ENCODE peak calls at places on chromosome 11, in nine cellular contexts. E is A549, V is cardiac muscle cell, A is left ventricle myocardium inferior, F is AG09309, H is colonic mucosa, R is pancreas, T is HAP-1, W is HFF-Myc. P is an unnamed sample.

GRCh38 chr11:115439385-115439784 is 64.8 kb downstream of the CADM1 start:
- DNase-seq in E (no peak), V (no peak), A (no peak), F (no peak), H (no peak), R (no peak), T (no peak), W (no peak), P (no peak)

GRCh38 chr11:61082161-61082870 is 20.0 kb upstream of the CD5 start:
- DNase-seq in E (no peak), V (no peak), A (no peak), F (no peak), H (no peak), R (no peak), T (no peak), W (no peak), P (no peak)

GRCh38 chr11:37942081-37942480 is 1344.0 kb upstream of the RAG2 start:
- DNase-seq in E (no peak), V (no peak), A (no peak), F (no peak), H (no peak), R (no peak), T (no peak), W (no peak), P (no peak)

GRCh38 chr11:64352099-64353005 is 6.6 kb upstream of the RPS6KA4 start:
- DNase-seq in E (no peak), V (no peak), A (no peak), F (no peak), H (no peak), R (no peak), T (no peak), W (no peak), P (no peak)

GRCh38 chr11:86064236-86064803 is 4.6 kb downstream of the PICALM start:
- DNase-seq in E (no peak), V (no peak), A (no peak), F (no peak), H (no peak), R (no peak), T (no peak), W (no peak), P (no peak)

GRCh38 chr11:92580931-92581330 is 356.3 kb downstream of the FAT3 start:
- DNase-seq in E (no peak), V (no peak), A (no peak), F (no peak), H (no peak), R (no peak), T (no peak), W (no peak), P (no peak)

GRCh38 chr11:134561348-134561720 is 149.3 kb upstream of the B3GAT1 start:
- DNase-seq in E (no peak), V (no peak), A (no peak), F (no peak), H (no peak), R (no peak), T (no peak), W (no peak), P (no peak)

GRCh38 chr11:124592627-124593026 is 18.6 kb upstream of the PANX3 start:
- DNase-seq in E (no peak), V (no peak), A (no peak), F (no peak), H (no peak), R (no peak), T (no peak), W (no peak), P (no peak)

GRCh38 chr11:11624206-11624605 is 2.4 kb upstream of the GALNT18 start:
- DNase-seq in E (no peak), V (no peak), A (no peak), F (no peak), H (no peak), R (no peak), T (no peak), W (no peak), P (no peak)

GRCh38 chr11:11620251-11620965 is 1.4 kb downstream of the GALNT18 start:
- DNase-seq in E (peak), V (no peak), A (peak), F (no peak), H (peak), R (peak), T (peak), W (no peak), P (peak)

GRCh38 chr11:11620966-11621880 is 582 bp downstream of the GALNT18 start:
- DNase-seq in E (peak), V (no peak), A (peak), F (no peak), H (peak), R (no peak), T (peak), W (no peak), P (peak)

GRCh38 chr11:11622772-11623531 is 1.1 kb upstream of the GALNT18 start:
- DNase-seq in E (no peak), V (no peak), A (no peak), F (no peak), H (no peak), R (no peak), T (no peak), W (no peak), P (peak)

GRCh38 chr11:11621881-11622706 is at the start of gene GALNT18:
- DNase-seq in E (peak), V (peak), A (peak), F (peak), H (peak), R (peak), T (peak), W (peak), P (peak)
- H3K4me3 ChIP-seq in E (peak), V (peak), A (peak), F (peak), H (peak), R (peak), T (peak), W (peak), P (peak)

DNA sequence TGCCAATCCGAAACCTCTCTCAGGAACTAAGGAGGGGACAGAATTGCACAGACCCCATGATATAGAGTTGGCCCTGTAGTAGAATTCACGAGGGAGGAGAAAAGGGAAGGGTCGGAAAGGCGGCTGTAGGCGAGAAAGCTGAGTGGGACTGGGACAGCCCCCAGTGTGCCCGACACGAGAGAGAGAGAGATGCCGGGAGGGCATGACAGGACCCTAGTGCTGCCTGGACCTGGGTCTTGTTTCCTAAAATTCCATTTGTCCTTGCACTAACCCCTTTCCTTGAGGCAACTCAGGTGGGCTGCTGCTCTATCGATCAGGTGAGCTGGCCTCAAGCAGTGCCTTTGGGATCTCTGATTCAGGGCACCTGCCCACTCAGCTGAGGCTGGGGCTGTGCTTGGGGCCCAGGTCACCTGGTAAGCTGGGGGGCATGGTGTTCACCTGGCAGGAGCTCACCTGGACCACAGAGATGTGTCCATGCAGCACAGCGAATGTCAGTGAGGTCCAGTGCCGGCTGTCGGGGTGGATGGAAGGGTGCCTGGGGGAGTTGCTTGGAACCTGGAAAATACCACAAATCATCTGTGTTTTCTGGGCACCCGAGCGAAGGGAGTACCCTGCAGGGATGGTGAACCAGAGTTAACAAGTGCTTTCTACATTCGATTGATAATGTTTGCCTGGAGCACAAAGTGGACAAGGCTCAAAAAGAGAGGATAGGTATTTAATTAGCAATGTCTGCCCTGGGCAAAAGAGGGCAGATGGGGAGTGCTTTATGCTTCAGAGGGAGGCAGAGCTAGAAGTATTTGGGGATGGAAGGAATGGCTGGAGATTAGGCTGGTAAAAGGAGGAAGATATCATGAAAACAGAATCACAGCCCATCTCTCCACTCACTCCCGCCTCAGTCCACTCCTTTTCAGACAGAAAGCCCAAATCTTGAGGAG is 61.6 kb downstream of the NAT10 start:
- DNase-seq in E (no peak), V (no peak), A (no peak), F (no peak), H (no peak), R (no peak), T (no peak), W (no peak), P (no peak)
- H3K4me3 ChIP-seq in E (no peak), V (no peak), A (no peak), F (no peak), H (no peak), R (no peak), T (no peak), W (no peak), P (no peak)

GRCh38 chr11:118152552-118153471 is at the start of gene SCN4B:
- DNase-seq in E (peak), V (peak), A (peak), F (no peak), H (peak), R (peak), T (peak), W (no peak), P (peak)

GRCh38 chr11:118153516-118153915 is 893 bp upstream of the SCN4B start:
- DNase-seq in E (no peak), V (no peak), A (no peak), F (no peak), H (no peak), R (no peak), T (no peak), W (no peak), P (no peak)

GRCh38 chr11:118153976-118154375 is 1.4 kb upstream of the SCN4B start:
- DNase-seq in E (no peak), V (no peak), A (no peak), F (no peak), H (no peak), R (no peak), T (no peak), W (no peak), P (no peak)

GRCh38 chr11:118151421-118151820 is 1.2 kb downstream of the SCN4B start:
- DNase-seq in E (no peak), V (no peak), A (no peak), F (no peak), H (no peak), R (no peak), T (no peak), W (no peak), P (no peak)

DNA sequence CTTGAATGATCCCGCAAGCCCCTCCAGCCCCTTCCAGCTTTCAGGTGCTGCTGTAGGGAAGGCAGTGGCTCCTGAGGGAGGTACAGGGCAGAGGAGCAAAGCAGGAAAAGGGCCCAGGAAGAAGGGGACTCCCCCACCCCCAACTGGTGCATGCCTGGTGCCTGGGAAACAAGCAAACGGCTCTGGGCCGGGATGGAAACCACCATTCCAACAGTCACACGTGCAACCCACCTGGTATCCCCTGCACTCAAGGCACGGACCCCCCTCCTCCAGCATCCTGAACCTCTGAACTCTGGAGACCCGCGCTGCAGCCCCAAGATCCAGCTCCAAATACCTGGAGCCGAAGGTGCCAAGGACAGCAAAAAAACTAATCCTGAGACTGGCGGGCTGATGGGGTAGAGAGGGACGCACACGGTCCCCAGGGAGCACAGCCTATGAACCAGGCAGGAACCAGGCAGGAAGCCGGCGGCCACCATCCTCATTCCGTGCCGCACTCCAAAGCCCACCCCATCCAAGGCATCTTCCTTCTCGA is 537 bp downstream of the SCN4B start:
- DNase-seq in E (no peak), V (no peak), A (no peak), F (no peak), H (no peak), R (no peak), T (no peak), W (no peak), P (no peak)
- H3K4me3 ChIP-seq in E (no peak), V (peak), A (peak), F (no peak), H (peak), R (peak), T (peak), W (peak), P (peak)

GRCh38 chr11:394034-394857 is at the start of gene PKP3:
- DNase-seq in E (peak), V (peak), A (no peak), F (no peak), H (peak), R (peak), T (no peak), W (no peak), P (peak)

GRCh38 chr11:393219-394033 is 583 bp upstream of the PKP3 start:
- DNase-seq in E (peak), V (peak), A (no peak), F (peak), H (peak), R (no peak), T (no peak), W (no peak), P (no peak)

GRCh38 chr11:395866-396265 is 1.9 kb downstream of the PKP3 start:
- DNase-seq in E (no peak), V (no peak), A (no peak), F (no peak), H (peak), R (no peak), T (no peak), W (no peak), P (no peak)

GRCh38 chr11:396511-396947 is 2.5 kb downstream of the PKP3 start:
- DNase-seq in E (peak), V (peak), A (no peak), F (no peak), H (peak), R (no peak), T (no peak), W (no peak), P (no peak)

GRCh38 chr11:394858-395655 is 1.0 kb downstream of the PKP3 start:
- DNase-seq in E (no peak), V (no peak), A (no peak), F (no peak), H (peak), R (no peak), T (no peak), W (no peak), P (no peak)
- H3K4me3 ChIP-seq in E (peak), V (no peak), A (peak), F (no peak), H (peak), R (peak), T (no peak), W (no peak), P (no peak)

P was measured in thyroid gland.